ENCODE peak calls at places on chromosomes 7 and 10, in ten cellular contexts. Y is tibial nerve; D is naive thymus-derived CD8-positive, alpha-beta T cell; J is fibroblast of the conjunctiva; M is bronchial epithelial cell; P is Caki2; C is GM20000; O is stimulated activated naive B cell treated with anti-CD40 and anti-IgM and Interleukin-4, amounts not matched to agents 10 μg/mL and 1 μg/mL and 100 μg/mL, for 72 hours; X is fibroblast of the aortic adventitia; B is CD8-positive, alpha-beta memory T cell. Q is an unnamed sample.

GRCh38 chr7:135856356-135857144 is 107.9 kb upstream of the FAM180A start:
- DNase-seq in B (no peak), Y (no peak), P (peak), O (no peak), D (no peak), C (no peak), X (peak), M (peak), J (no peak), Q (no peak)

GRCh38 chr10:84077728-84078127 is 61.6 kb upstream of the GHITM start:
- DNase-seq in C (no peak), D (no peak), M (no peak), Y (no peak), J (no peak), P (no peak), X (no peak), O (no peak), B (no peak), Q (no peak)

GRCh38 chr10:17665742-17666141 is 21.8 kb downstream of the STAM start:
- DNase-seq in X (peak), B (no peak), C (no peak), Y (peak), J (peak), D (no peak), O (no peak), P (peak), M (peak), Q (no peak)

GRCh38 chr10:116721048-116721897 is 21.1 kb downstream of the HSPA12A start:
- DNase-seq in M (no peak), B (no peak), O (no peak), Y (no peak), D (no peak), X (no peak), J (no peak), C (no peak), P (peak), Q (peak)

GRCh38 chr7:75045881-75046280 is 27.7 kb downstream of the RCC1L start:
- DNase-seq in J (no peak), C (no peak), Y (no peak), D (no peak), P (no peak), B (no peak), M (no peak), X (no peak), O (no peak), Q (no peak)

GRCh38 chr7:22168129-22168634 is 188.8 kb downstream of the RAPGEF5 start:
- DNase-seq in C (no peak), J (no peak), X (no peak), M (no peak), P (no peak), B (no peak), D (no peak), O (no peak), Y (no peak), Q (no peak)

GRCh38 chr10:4848341-4849041 is 22.5 kb downstream of the AKR1E2 start:
- DNase-seq in Y (no peak), X (peak), P (no peak), O (no peak), D (no peak), C (no peak), B (no peak), M (no peak), J (no peak), Q (no peak)

GRCh38 chr7:107799645-107800264 is 3.3 kb downstream of the SLC26A3 start:
- DNase-seq in M (no peak), Y (no peak), X (peak), J (no peak), C (no peak), O (no peak), D (no peak), P (no peak), B (no peak), Q (no peak)

GRCh38 chr7:30965883-30966282 is 2.1 kb downstream of the GHRHR start:
- DNase-seq in X (no peak), Y (no peak), C (no peak), J (no peak), P (no peak), O (no peak), M (no peak), D (no peak), B (no peak), Q (peak)

GRCh38 chr10:22740180-22740579 is 25.8 kb upstream of the PIP4K2A start:
- DNase-seq in B (no peak), O (no peak), C (no peak), P (no peak), Y (no peak), X (peak), M (no peak), J (no peak), D (no peak), Q (no peak)

GRCh38 chr7:42770106-42770505 is 141.8 kb downstream of the C7orf25 start:
- DNase-seq in M (peak), C (no peak), Y (no peak), D (no peak), B (no peak), J (no peak), O (no peak), P (no peak), X (peak), Q (no peak)

GRCh38 chr7:140485463-140486265 is 6.4 kb upstream of the MKRN1 start:
- DNase-seq in Y (no peak), J (no peak), X (peak), B (no peak), P (peak), D (no peak), O (no peak), M (peak), C (no peak), Q (no peak)

GRCh38 chr7:38292442-38292841 is 19.0 kb upstream of the TARP start:
- DNase-seq in C (no peak), J (no peak), P (no peak), D (no peak), Y (no peak), M (no peak), O (no peak), B (no peak), X (no peak), Q (no peak)

Q was measured in sigmoid colon.